ENCODE peak calls at places on chromosomes 11 and 22, in six cellular contexts. M is upper lobe of left lung, G is GM12878, O is HepG2, S is A549, T is K562. C is an unnamed sample.

GRCh38 chr22:42920101-42920820 is 63.2 kb upstream of the ARFGAP3 start:
- ATAC-seq in M (no peak), S (peak), G (no peak), O (no peak), T (no peak), C (peak)

GRCh38 chr22:37284126-37284806 is 2.0 kb downstream of the CYTH4 start:
- ATAC-seq in T (no peak), S (no peak), G (peak), M (no peak), O (no peak), C (peak)

GRCh38 chr11:93718057-93718563 is 23.2 kb downstream of the TAF1D start:
- ATAC-seq in G (peak), O (no peak), M (no peak), T (peak), S (no peak), C (no peak)

GRCh38 chr22:46592390-46592872 is 27.8 kb upstream of the GRAMD4 start:
- ATAC-seq in G (peak), O (no peak), M (no peak), T (peak), S (no peak), C (no peak)

GRCh38 chr11:6199174-6199810 is at the start of gene OR52W1:
- ATAC-seq in T (no peak), S (no peak), O (no peak), M (no peak), G (no peak), C (no peak)

GRCh38 chr11:68412593-68413475 is 47.7 kb upstream of the PPP6R3 start:
- ATAC-seq in M (no peak), S (no peak), O (no peak), G (peak), T (no peak), C (peak)

GRCh38 chr11:108093128-108093904 is 28.1 kb upstream of the ACAT1 start:
- ATAC-seq in T (no peak), G (no peak), M (no peak), O (no peak), S (peak), C (no peak)

GRCh38 chr11:58525037-58525614 is 17.2 kb upstream of the OR5B21 start:
- ATAC-seq in O (no peak), M (no peak), T (no peak), S (no peak), G (peak), C (no peak)

GRCh38 chr11:6538456-6538855 is 41.4 kb downstream of the DNHD1 start:
- ATAC-seq in T (peak), G (no peak), S (peak), O (peak), M (peak), C (no peak)

GRCh38 chr11:126268361-126268707 is 361 bp downstream of the SRPRA start:
- ATAC-seq in M (peak), T (peak), G (peak), S (peak), O (peak), C (peak)

GRCh38 chr11:45921561-45922424 is 663 bp upstream of the LARGE2 start:
- ATAC-seq in S (no peak), G (no peak), T (peak), O (peak), M (peak), C (no peak)

GRCh38 chr11:120217941-120218694 is 7.3 kb downstream of the OAF start:
- ATAC-seq in S (no peak), O (peak), M (peak), T (no peak), G (no peak), C (peak)

GRCh38 chr11:933002-933820 is 7.5 kb downstream of the AP2A2 start:
- ATAC-seq in G (no peak), M (no peak), S (no peak), O (no peak), T (no peak), C (peak)

GRCh38 chr22:25404556-25404922 is 159.9 kb upstream of the GRK3 start:
- ATAC-seq in T (peak), S (peak), M (no peak), G (peak), O (no peak), C (no peak)

GRCh38 chr11:105054723-105055492 is 9.8 kb upstream of the CARD16 start:
- ATAC-seq in G (no peak), M (no peak), T (no peak), O (no peak), S (no peak), C (no peak)

GRCh38 chr11:81089242-81089641 is 1644.4 kb downstream of the FAM181B start:
- ATAC-seq in S (no peak), M (no peak), O (no peak), G (no peak), T (no peak), C (no peak)

GRCh38 chr11:92018332-92018731 is 206.3 kb upstream of the FAT3 start:
- ATAC-seq in G (no peak), S (no peak), O (no peak), T (no peak), M (no peak), C (no peak)

GRCh38 chr11:20964985-20965384 is 295.6 kb downstream of the NELL1 start:
- ATAC-seq in S (no peak), O (no peak), G (no peak), M (no peak), T (no peak), C (no peak)

GRCh38 chr11:102172127-102172848 is 62.0 kb downstream of the YAP1 start:
- ATAC-seq in O (no peak), M (no peak), T (no peak), S (no peak), G (no peak), C (peak)

DNA sequence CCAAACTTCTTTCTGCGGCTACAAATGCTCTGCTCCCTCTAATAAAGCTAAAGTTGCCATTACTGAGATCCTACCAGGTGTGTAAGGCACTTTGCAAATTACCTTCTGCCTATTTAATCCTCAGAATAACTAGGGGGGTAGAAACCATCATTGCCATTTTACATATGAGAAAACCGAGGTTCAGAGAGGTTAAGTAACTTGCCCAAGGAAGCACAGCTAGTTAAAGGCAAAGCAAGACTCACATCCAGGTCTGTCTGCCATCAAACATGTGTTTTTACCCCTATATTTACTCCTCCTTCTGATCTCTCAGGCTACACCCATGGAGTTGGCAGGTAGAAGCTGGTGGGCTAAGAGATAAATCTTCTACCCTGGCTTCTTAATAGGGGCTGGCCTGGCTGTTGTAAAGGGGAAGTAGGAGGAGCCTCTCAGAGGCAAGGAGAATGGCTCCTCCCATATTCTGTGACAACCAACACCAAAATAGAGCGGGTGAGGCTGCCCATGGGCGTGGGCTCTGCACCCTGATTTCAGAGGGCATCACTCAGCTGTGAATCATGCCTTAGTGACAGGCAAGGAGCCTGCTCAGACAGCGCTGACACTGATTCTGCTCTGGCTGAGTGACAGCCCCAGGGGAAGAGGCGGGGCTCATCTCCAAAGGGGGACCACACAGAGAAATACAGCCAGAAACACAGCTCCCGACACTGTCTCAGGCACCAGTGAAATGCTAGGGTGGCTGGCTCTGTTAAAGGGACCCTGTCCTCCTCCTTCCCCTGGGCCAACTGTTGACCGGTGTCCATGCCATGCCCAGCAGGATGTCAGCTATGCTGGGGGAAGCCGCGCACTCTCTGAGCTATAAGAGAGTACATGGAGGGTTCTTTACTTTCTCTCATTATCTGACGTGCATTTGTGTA is 106.8 kb downstream of the ABTB2 start:
- ATAC-seq in T (peak), O (no peak), G (peak), S (peak), M (peak), C (peak)
- TF ChIP-seq EP300 in T (no peak), O (no peak), G (no peak), S (no peak), M (no peak), C (no peak)

GRCh38 chr22:30228509-30229359 is 17.8 kb downstream of the LIF start:
- ATAC-seq in O (no peak), G (no peak), T (no peak), S (peak), M (peak), C (peak)
- TF ChIP-seq EP300 in O (no peak), G (no peak), T (no peak), S (no peak), M (no peak), C (no peak)

DNA sequence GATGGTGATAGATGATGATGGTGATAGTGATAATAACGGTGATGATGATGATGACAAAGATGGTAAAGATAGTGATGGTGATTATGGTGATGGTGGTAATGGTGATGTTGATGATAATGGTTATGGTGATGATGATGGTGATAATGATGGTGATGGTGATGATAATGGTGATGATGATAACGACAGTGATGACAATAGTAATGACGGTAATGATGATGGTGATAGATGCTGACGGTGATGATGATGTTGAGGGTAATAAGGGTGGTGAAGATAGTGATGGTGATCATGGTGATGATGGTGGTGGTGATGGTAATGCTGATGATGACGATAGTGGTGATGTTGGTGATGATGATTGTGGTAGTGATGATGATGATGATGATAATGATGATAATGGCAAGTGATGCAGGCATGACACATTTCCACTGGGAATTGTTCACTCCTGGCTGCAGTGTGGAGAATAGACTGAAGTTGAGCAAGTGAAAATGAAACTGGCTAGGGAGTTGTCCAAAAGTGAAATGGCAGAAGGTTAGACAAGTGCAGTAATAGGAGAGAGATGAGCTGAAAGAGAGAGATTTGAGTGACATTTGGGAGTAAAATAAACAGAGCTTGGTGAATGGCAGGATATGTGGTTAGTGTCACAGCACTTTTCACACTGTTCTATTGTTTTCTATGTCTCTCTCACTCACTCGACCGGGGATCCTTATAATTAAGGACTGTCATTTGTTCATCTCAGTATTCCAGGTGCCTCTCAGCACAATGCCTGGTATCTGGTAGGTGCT is 992.5 kb downstream of the OPCML start:
- ATAC-seq in T (no peak), S (no peak), O (no peak), M (no peak), G (no peak), C (no peak)
- TF ChIP-seq EP300 in T (no peak), S (no peak), O (no peak), M (no peak), G (no peak), C (no peak)

GRCh38 chr11:117761993-117762392 is 35.0 kb downstream of the DSCAML1 start:
- ATAC-seq in G (no peak), O (no peak), M (no peak), T (no peak), S (no peak), C (no peak)
- TF ChIP-seq EP300 in G (no peak), O (no peak), M (no peak), T (no peak), S (no peak), C (no peak)

C was measured in gastroesophageal sphincter.